ENCODE peak calls at places on chromosomes 5 and 9, in nine cellular contexts. U is dorsolateral prefrontal cortex; X is colonic mucosa; R is keratinocyte; P is astrocyte; D is CD8-positive, alpha-beta memory T cell; N is stomach; J is gastrocnemius medialis; Y is ovary. A is an unnamed sample.

GRCh38 chr5:30918171-30918570 is 275.3 kb upstream of the CDH6 start:
- DNase-seq in U (no peak), X (no peak), R (no peak), P (peak; percentile 84), D (no peak), N (no peak), J (no peak), Y (no peak), A (no peak)

GRCh38 chr9:93629920-93630319 is 53.5 kb downstream of the PHF2 start:
- DNase-seq in U (no peak), X (peak; percentile 13), R (no peak), P (no peak), D (no peak), N (no peak), J (no peak), Y (no peak), A (no peak)

GRCh38 chr5:174559141-174559540 is 165.2 kb upstream of the MSX2 start:
- DNase-seq in U (no peak), X (no peak), R (peak; percentile 61), P (peak; percentile 68), D (no peak), N (no peak), J (no peak), Y (no peak), A (no peak)

GRCh38 chr9:36968574-36969215 is 65.4 kb downstream of the PAX5 start:
- DNase-seq in U (no peak), X (no peak), R (no peak), P (no peak), D (no peak), N (no peak), J (no peak), Y (no peak), A (no peak)

GRCh38 chr5:66933066-66933465 is 263.5 kb downstream of the CD180 start:
- DNase-seq in U (no peak), X (no peak), R (peak; percentile 4), P (peak; percentile 55), D (no peak), N (no peak), J (no peak), Y (no peak), A (no peak)

GRCh38 chr5:80128129-80128528 is 93.0 kb downstream of the THBS4 start:
- DNase-seq in U (no peak), X (no peak), R (no peak), P (peak; percentile 26), D (no peak), N (no peak), J (no peak), Y (no peak), A (no peak)

GRCh38 chr9:123411191-123411590 is 55.2 kb downstream of the CRB2 start:
- DNase-seq in U (no peak), X (no peak), R (no peak), P (no peak), D (no peak), N (no peak), J (no peak), Y (no peak), A (no peak)

GRCh38 chr5:95446009-95446408 is 54.8 kb downstream of the FAM81B start:
- DNase-seq in U (no peak), X (no peak), R (peak; percentile 63), P (peak; percentile 89), D (no peak), N (no peak), J (no peak), Y (no peak), A (no peak)

GRCh38 chr9:27505744-27506161 is 18.3 kb upstream of the IFNK start:
- DNase-seq in U (no peak), X (no peak), R (no peak), P (peak; percentile 31), D (no peak), N (no peak), J (no peak), Y (no peak), A (no peak)

GRCh38 chr9:108759399-108759798 is 96.4 kb downstream of the ACTL7B start:
- DNase-seq in U (no peak), X (no peak), R (no peak), P (no peak), D (no peak), N (no peak), J (no peak), Y (no peak), A (no peak)

GRCh38 chr9:90642570-90643539 is at the start of gene DIRAS2:
- DNase-seq in U (peak; percentile 70), X (peak; percentile 27), R (no peak), P (peak; percentile 39), D (no peak), N (peak; percentile 67), J (no peak), Y (no peak), A (peak; percentile 85)

GRCh38 chr9:91790912-91791311 is 159.1 kb downstream of the ROR2 start:
- DNase-seq in U (no peak), X (no peak), R (no peak), P (no peak), D (no peak), N (no peak), J (no peak), Y (no peak), A (no peak)

GRCh38 chr5:35061216-35061615 is 13.5 kb upstream of the AGXT2 start:
- DNase-seq in U (no peak), X (no peak), R (no peak), P (no peak), D (no peak), N (no peak), J (peak; percentile 23), Y (no peak), A (no peak)

GRCh38 chr5:35067985-35068384 is 20.2 kb upstream of the AGXT2 start:
- DNase-seq in U (no peak), X (no peak), R (no peak), P (peak; percentile 37), D (no peak), N (no peak), J (no peak), Y (no peak), A (no peak)

GRCh38 chr5:35058395-35058794 is 10.6 kb upstream of the AGXT2 start:
- DNase-seq in U (no peak), X (no peak), R (no peak), P (no peak), D (no peak), N (no peak), J (no peak), Y (no peak), A (no peak)

GRCh38 chr5:35066260-35066795 is 18.6 kb upstream of the AGXT2 start:
- DNase-seq in U (no peak), X (no peak), R (no peak), P (no peak), D (no peak), N (no peak), J (no peak), Y (no peak), A (no peak)

GRCh38 chr5:35063386-35063785 is 15.6 kb upstream of the AGXT2 start:
- DNase-seq in U (no peak), X (no peak), R (no peak), P (no peak), D (no peak), N (no peak), J (no peak), Y (no peak), A (no peak)
- H3K27me3 ChIP-seq in U (no peaks in the 10 kb centered on the region), X (no peaks in the 10 kb centered on the region), R (no peaks in the 10 kb centered on the region), P (no peaks in the 10 kb centered on the region), D (no peaks in the 10 kb centered on the region), N (no peaks in the 10 kb centered on the region), J (no peaks in the 10 kb centered on the region), Y (no peaks in the 10 kb centered on the region), A (no peaks in the 10 kb centered on the region)

GRCh38 chr5:175576591-175576990 is 81.3 kb upstream of the HRH2 start:
- DNase-seq in U (no peak), X (no peak), R (no peak), P (peak; percentile 53), D (no peak), N (no peak), J (no peak), Y (no peak), A (no peak)

GRCh38 chr5:175576096-175576495 is 81.8 kb upstream of the HRH2 start:
- DNase-seq in U (no peak), X (no peak), R (no peak), P (no peak), D (no peak), N (no peak), J (no peak), Y (no peak), A (no peak)

GRCh38 chr5:175573493-175574269 is 84.2 kb upstream of the HRH2 start:
- DNase-seq in U (no peak), X (no peak), R (no peak), P (no peak), D (no peak), N (no peak), J (no peak), Y (no peak), A (peak; percentile 32)

GRCh38 chr5:175572922-175573321 is 84.9 kb upstream of the HRH2 start:
- DNase-seq in U (no peak), X (peak; percentile 20), R (no peak), P (peak; percentile 77), D (no peak), N (no peak), J (peak; percentile 56), Y (no peak), A (peak; percentile 96)

DNA sequence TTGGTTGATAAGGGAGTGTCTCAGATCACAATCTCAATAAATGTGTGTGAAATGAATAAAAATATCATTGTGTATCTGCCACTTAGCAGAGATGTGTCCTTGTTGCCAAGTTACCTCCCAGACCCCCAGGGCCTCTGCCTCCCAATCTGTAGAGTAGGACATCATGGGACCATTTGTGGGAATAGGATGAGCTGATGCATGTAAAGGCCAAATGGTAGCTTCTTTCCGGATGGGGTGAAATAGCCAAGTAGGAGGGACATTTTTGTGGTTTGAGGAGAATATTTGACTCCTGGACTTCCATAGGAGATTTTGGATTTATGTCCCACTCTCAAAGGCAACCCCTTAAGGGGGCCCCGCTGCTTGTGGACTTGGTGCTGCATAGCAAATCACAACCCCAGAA is 82.6 kb upstream of the HRH2 start:
- DNase-seq in U (no peak), X (no peak), R (no peak), P (no peak), D (no peak), N (no peak), J (no peak), Y (no peak), A (no peak)
- H3K27me3 ChIP-seq in U (no peaks in the 10 kb centered on the region), X (peaks cover 3% of the 10 kb centered on the region), R (no peaks in the 10 kb centered on the region), P (no peaks in the 10 kb centered on the region), D (no peaks in the 10 kb centered on the region), N (no peaks in the 10 kb centered on the region), J (no peaks in the 10 kb centered on the region), Y (no peaks in the 10 kb centered on the region), A (no peaks in the 10 kb centered on the region)

DNA sequence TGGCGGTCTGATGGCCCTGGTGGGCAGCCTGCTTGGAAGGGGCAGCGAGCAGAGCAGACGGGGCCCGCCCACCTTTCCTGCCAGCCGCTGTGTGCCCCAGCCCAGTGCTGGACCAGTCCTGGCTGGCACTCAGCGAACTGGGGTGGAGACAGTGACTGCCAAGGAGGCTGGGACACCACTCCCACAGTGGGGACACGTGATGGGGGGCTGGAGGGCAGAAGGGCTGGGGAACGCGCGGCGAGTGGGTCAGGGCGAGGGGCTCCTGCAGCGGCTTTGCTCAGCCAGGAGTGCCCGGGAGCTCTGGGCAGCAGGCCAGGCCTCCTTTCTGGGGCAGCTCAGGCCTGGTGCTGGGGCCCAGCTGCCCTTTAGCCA is 19.5 kb downstream of the NCS1 start:
- DNase-seq in U (no peak), X (no peak), R (no peak), P (no peak), D (no peak), N (no peak), J (no peak), Y (no peak), A (no peak)
- H3K27me3 ChIP-seq in U (no peaks in the 10 kb centered on the region), X (no peaks in the 10 kb centered on the region), R (no peaks in the 10 kb centered on the region), P (no peaks in the 10 kb centered on the region), D (no peaks in the 10 kb centered on the region), N (no peaks in the 10 kb centered on the region), J (no peaks in the 10 kb centered on the region), Y (no peaks in the 10 kb centered on the region), A (peaks cover 3% of the 10 kb centered on the region)

GRCh38 chr9:21744320-21744719 is 58.1 kb upstream of the MTAP start:
- DNase-seq in U (no peak), X (no peak), R (no peak), P (no peak), D (no peak), N (no peak), J (no peak), Y (no peak), A (no peak)
- H3K27me3 ChIP-seq in U (no peaks in the 10 kb centered on the region), X (no peaks in the 10 kb centered on the region), R (no peaks in the 10 kb centered on the region), P (no peaks in the 10 kb centered on the region), D (no peaks in the 10 kb centered on the region), N (no peaks in the 10 kb centered on the region), J (no peaks in the 10 kb centered on the region), Y (no peaks in the 10 kb centered on the region), A (no peaks in the 10 kb centered on the region)